ENCODE peak calls at places on chromosomes 16 and 17, in ten cellular contexts. One of them, this sample, is unnamed.
A peak's percentile ranks its signal among the peaks of the same experiment; 100 is the strongest.

GRCh38 chr16:86585821-86586611 is 7.7 kb downstream of the FOXL1 start:
- DNase-seq in AG04450: peak; percentile 71
- DNase-seq in A549: no peak
- DNase-seq in AG10803: peak; percentile 85
- DNase-seq in heart left ventricle: no peak
- DNase-seq in brain microvascular endothelial cell: no peak
- DNase-seq in IMR-90: peak; percentile 93
- DNase-seq in transverse colon: no peak
- DNase-seq in kidney epithelial cell: no peak
- DNase-seq in choroid plexus epithelial cell: peak; percentile 86
- DNase-seq in this sample: no peak

GRCh38 chr17:57655564-57655963 is 89.5 kb downstream of the CCDC182 start:
- DNase-seq in AG04450: no peak
- DNase-seq in heart left ventricle: no peak
- DNase-seq in brain microvascular endothelial cell: no peak
- DNase-seq in choroid plexus epithelial cell: no peak
- DNase-seq in IMR-90: no peak
- DNase-seq in AG10803: no peak
- DNase-seq in transverse colon: no peak
- DNase-seq in kidney epithelial cell: no peak
- DNase-seq in A549: no peak
- DNase-seq in this sample: no peak

GRCh38 chr16:56294599-56294998 is 103.3 kb downstream of the GNAO1 start:
- DNase-seq in kidney epithelial cell: no peak
- DNase-seq in choroid plexus epithelial cell: peak; percentile 51
- DNase-seq in AG10803: peak; percentile 96
- DNase-seq in brain microvascular endothelial cell: peak; percentile 43
- DNase-seq in heart left ventricle: no peak
- DNase-seq in A549: no peak
- DNase-seq in transverse colon: no peak
- DNase-seq in IMR-90: peak; percentile 83
- DNase-seq in AG04450: peak; percentile 45
- DNase-seq in this sample: peak; percentile 77

GRCh38 chr16:89709716-89710480 is 8.4 kb upstream of the SPATA2L start:
- DNase-seq in heart left ventricle: no peak
- DNase-seq in AG04450: no peak
- DNase-seq in AG10803: no peak
- DNase-seq in A549: no peak
- DNase-seq in kidney epithelial cell: no peak
- DNase-seq in IMR-90: no peak
- DNase-seq in brain microvascular endothelial cell: no peak
- DNase-seq in choroid plexus epithelial cell: no peak
- DNase-seq in transverse colon: no peak
- DNase-seq in this sample: no peak

GRCh38 chr16:75244225-75244792 is 7.1 kb downstream of the BCAR1 start:
- DNase-seq in transverse colon: peak; percentile 63
- DNase-seq in IMR-90: peak; percentile 72
- DNase-seq in AG10803: peak; percentile 90
- DNase-seq in choroid plexus epithelial cell: peak; percentile 54
- DNase-seq in heart left ventricle: peak; percentile 70
- DNase-seq in kidney epithelial cell: no peak
- DNase-seq in brain microvascular endothelial cell: no peak
- DNase-seq in A549: no peak
- DNase-seq in AG04450: no peak
- DNase-seq in this sample: no peak

GRCh38 chr16:75267631-75268264 is 16.3 kb upstream of the BCAR1 start:
- DNase-seq in heart left ventricle: peak; percentile 70
- DNase-seq in transverse colon: peak; percentile 84
- DNase-seq in AG10803: no peak
- DNase-seq in choroid plexus epithelial cell: peak; percentile 28
- DNase-seq in brain microvascular endothelial cell: no peak
- DNase-seq in kidney epithelial cell: no peak
- DNase-seq in AG04450: no peak
- DNase-seq in A549: peak; percentile 96
- DNase-seq in IMR-90: peak; percentile 53
- DNase-seq in this sample: no peak

GRCh38 chr17:11644265-11645212 is 46.3 kb downstream of the DNAH9 start:
- DNase-seq in kidney epithelial cell: peak; percentile 45
- DNase-seq in AG04450: no peak
- DNase-seq in brain microvascular endothelial cell: peak; percentile 28
- DNase-seq in AG10803: peak; percentile 53
- DNase-seq in choroid plexus epithelial cell: peak; percentile 65
- DNase-seq in heart left ventricle: peak; percentile 73
- DNase-seq in transverse colon: peak; percentile 71
- DNase-seq in A549: peak; percentile 36
- DNase-seq in IMR-90: peak; percentile 36
- DNase-seq in this sample: peak; percentile 7

GRCh38 chr17:38584350-38584925 is 21.3 kb downstream of the SRCIN1 start:
- DNase-seq in brain microvascular endothelial cell: peak; percentile 15
- DNase-seq in IMR-90: peak; percentile 33
- DNase-seq in transverse colon: peak; percentile 73
- DNase-seq in heart left ventricle: peak; percentile 39
- DNase-seq in AG10803: peak; percentile 54
- DNase-seq in choroid plexus epithelial cell: peak; percentile 60
- DNase-seq in AG04450: no peak
- DNase-seq in kidney epithelial cell: no peak
- DNase-seq in A549: peak; percentile 92
- DNase-seq in this sample: no peak

GRCh38 chr16:68351991-68352431 is 41.2 kb downstream of the PRMT7 start:
- DNase-seq in AG10803: no peak
- DNase-seq in heart left ventricle: no peak
- DNase-seq in choroid plexus epithelial cell: no peak
- DNase-seq in IMR-90: no peak
- DNase-seq in AG04450: no peak
- DNase-seq in brain microvascular endothelial cell: no peak
- DNase-seq in A549: no peak
- DNase-seq in transverse colon: peak; percentile 79
- DNase-seq in kidney epithelial cell: no peak
- DNase-seq in this sample: no peak

DNA sequence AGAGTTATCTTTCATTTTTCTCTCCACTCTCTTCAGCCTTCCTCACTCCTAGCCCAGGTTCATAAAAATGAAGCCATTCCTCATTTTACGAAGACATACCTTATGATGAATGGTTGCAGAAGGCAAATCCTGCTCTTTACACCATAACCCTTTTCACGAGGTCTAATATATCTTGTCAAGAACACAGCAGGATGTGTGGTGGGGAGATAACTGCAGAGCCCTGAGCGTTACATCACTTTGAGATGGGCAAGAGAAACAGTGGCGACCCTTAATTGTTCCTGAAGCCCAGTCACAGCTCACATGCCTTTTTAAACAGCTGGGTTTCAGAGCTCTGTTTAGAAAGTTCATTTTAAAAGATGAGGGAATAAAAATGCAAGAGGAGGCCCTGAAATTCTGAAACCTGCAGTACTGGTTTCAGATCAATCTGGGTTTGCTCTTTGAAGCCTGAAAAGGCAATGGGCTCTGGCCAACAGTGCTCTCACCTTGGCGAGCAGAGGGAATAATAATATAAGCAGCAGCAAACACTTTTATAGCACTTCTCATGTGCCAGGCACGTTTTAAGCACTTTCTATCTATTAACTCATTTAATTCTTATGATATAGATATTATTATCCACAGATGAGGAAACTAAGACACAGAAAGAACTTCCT is 2.9 kb downstream of the FAM117A start:
- DNase-seq in AG04450: no peak
- DNase-seq in IMR-90: no peak
- DNase-seq in AG10803: no peak
- DNase-seq in transverse colon: no peak
- DNase-seq in A549: no peak
- DNase-seq in brain microvascular endothelial cell: no peak
- DNase-seq in heart left ventricle: no peak
- DNase-seq in kidney epithelial cell: no peak
- DNase-seq in choroid plexus epithelial cell: no peak
- DNase-seq in this sample: no peak
- H3K4me3 ChIP-seq in AG04450: no peak overlapping the region
- H3K4me3 ChIP-seq in IMR-90: no peak overlapping the region
- H3K4me3 ChIP-seq in AG10803: no peak overlapping the region
- H3K4me3 ChIP-seq in transverse colon: no peak overlapping the region
- H3K4me3 ChIP-seq in A549: no peak overlapping the region
- H3K4me3 ChIP-seq in brain microvascular endothelial cell: no peak overlapping the region
- H3K4me3 ChIP-seq in heart left ventricle: no peak overlapping the region
- H3K4me3 ChIP-seq in kidney epithelial cell: no peak overlapping the region
- H3K4me3 ChIP-seq in choroid plexus epithelial cell: no peak overlapping the region
- H3K4me3 ChIP-seq in this sample: no peak overlapping the region

DNA sequence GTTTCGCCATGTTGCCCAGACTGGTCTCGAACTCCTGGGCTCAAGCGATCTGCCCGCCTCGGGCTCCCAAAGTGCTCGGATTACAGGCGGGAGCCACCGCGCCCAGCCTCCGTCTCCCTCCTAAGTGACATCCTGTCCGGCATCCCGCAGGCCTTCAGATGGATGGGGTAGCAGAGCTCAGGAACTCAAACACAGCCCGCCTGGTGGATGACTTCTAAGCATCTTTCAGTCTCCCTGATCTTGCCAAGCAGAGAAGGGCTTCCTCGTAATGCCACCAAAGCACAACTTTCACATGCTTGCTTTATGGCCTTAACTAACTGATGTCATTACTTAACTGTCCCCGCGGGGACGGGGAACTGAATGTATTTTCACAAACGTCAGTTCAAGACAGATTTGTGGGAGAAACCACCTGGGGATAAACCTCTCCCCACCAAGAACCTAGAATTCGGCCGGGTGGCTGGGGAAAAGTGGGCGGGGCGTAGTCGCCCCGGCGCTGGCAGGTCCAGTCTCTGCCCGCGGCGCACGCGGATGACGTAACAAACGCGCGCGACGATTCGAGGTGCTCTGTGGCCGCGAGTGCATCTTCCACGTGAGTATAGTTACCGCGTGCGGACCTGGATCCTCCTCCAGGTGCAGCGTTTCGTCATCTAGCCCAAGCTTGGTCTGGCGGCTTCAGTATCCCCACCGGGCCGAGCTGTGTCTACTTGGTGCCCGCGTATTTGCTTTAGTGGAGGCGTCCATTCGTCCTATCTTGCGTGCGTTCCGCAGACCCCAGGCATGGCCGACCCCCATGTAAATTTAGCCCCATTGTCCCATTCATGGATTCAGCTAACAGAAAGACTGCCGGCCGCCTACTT is at the start of gene PFAS:
- DNase-seq in heart left ventricle: peak; percentile 96
- DNase-seq in brain microvascular endothelial cell: peak; percentile 93
- DNase-seq in transverse colon: peak; percentile 97
- DNase-seq in AG10803: peak; percentile 89
- DNase-seq in kidney epithelial cell: peak; percentile 64
- DNase-seq in A549: peak; percentile 97
- DNase-seq in choroid plexus epithelial cell: peak; percentile 92
- DNase-seq in IMR-90: peak; percentile 89
- DNase-seq in AG04450: peak; percentile 74
- DNase-seq in this sample: peak; percentile 72
- TF ChIP-seq CTCF in heart left ventricle: no peak
- TF ChIP-seq CTCF in brain microvascular endothelial cell: no peak
- TF ChIP-seq CTCF in transverse colon: no peak
- TF ChIP-seq CTCF in AG10803: peak; percentile 9
- TF ChIP-seq CTCF in kidney epithelial cell: no peak
- TF ChIP-seq CTCF in A549: no peak
- TF ChIP-seq CTCF in choroid plexus epithelial cell: no peak
- TF ChIP-seq CTCF in IMR-90: no peak
- TF ChIP-seq CTCF in AG04450: no peak
- TF ChIP-seq CTCF in this sample: no peak

GRCh38 chr16:78607022-78607421 is 507.6 kb downstream of the WWOX start:
- DNase-seq in transverse colon: no peak
- DNase-seq in A549: no peak
- DNase-seq in kidney epithelial cell: no peak
- DNase-seq in brain microvascular endothelial cell: no peak
- DNase-seq in AG04450: no peak
- DNase-seq in heart left ventricle: no peak
- DNase-seq in choroid plexus epithelial cell: no peak
- DNase-seq in AG10803: no peak
- DNase-seq in IMR-90: no peak
- DNase-seq in this sample: no peak
- H3K4me3 ChIP-seq in transverse colon: no peak overlapping the region
- H3K4me3 ChIP-seq in A549: no peak overlapping the region
- H3K4me3 ChIP-seq in kidney epithelial cell: no peak overlapping the region
- H3K4me3 ChIP-seq in brain microvascular endothelial cell: no peak overlapping the region
- H3K4me3 ChIP-seq in AG04450: no peak overlapping the region
- H3K4me3 ChIP-seq in heart left ventricle: no peak overlapping the region
- H3K4me3 ChIP-seq in choroid plexus epithelial cell: no peak overlapping the region
- H3K4me3 ChIP-seq in AG10803: no peak overlapping the region
- H3K4me3 ChIP-seq in IMR-90: no peak overlapping the region
- H3K4me3 ChIP-seq in this sample: no peak overlapping the region

GRCh38 chr16:11101695-11102522 is 154.1 kb downstream of the SOCS1 start:
- DNase-seq in kidney epithelial cell: no peak
- DNase-seq in IMR-90: peak; percentile 94
- DNase-seq in heart left ventricle: no peak
- DNase-seq in transverse colon: no peak
- DNase-seq in AG04450: peak; percentile 71
- DNase-seq in AG10803: no peak
- DNase-seq in choroid plexus epithelial cell: peak; percentile 81
- DNase-seq in brain microvascular endothelial cell: peak; percentile 59
- DNase-seq in A549: no peak
- DNase-seq in this sample: peak; percentile 61

GRCh38 chr16:11098601-11099377 is 154.4 kb downstream of the CLEC16A start:
- DNase-seq in AG04450: no peak
- DNase-seq in choroid plexus epithelial cell: no peak
- DNase-seq in kidney epithelial cell: no peak
- DNase-seq in AG10803: no peak
- DNase-seq in brain microvascular endothelial cell: no peak
- DNase-seq in IMR-90: no peak
- DNase-seq in heart left ventricle: no peak
- DNase-seq in transverse colon: no peak
- DNase-seq in A549: no peak
- DNase-seq in this sample: no peak

GRCh38 chr16:11099672-11100195 is 155.4 kb downstream of the CLEC16A start:
- DNase-seq in AG04450: no peak
- DNase-seq in A549: no peak
- DNase-seq in choroid plexus epithelial cell: no peak
- DNase-seq in transverse colon: no peak
- DNase-seq in kidney epithelial cell: no peak
- DNase-seq in brain microvascular endothelial cell: no peak
- DNase-seq in AG10803: no peak
- DNase-seq in heart left ventricle: no peak
- DNase-seq in IMR-90: no peak
- DNase-seq in this sample: no peak

GRCh38 chr16:11101283-11101682 is 154.7 kb downstream of the SOCS1 start:
- DNase-seq in transverse colon: no peak
- DNase-seq in AG04450: no peak
- DNase-seq in AG10803: no peak
- DNase-seq in brain microvascular endothelial cell: no peak
- DNase-seq in IMR-90: no peak
- DNase-seq in choroid plexus epithelial cell: no peak
- DNase-seq in heart left ventricle: no peak
- DNase-seq in kidney epithelial cell: no peak
- DNase-seq in A549: no peak
- DNase-seq in this sample: no peak

DNA sequence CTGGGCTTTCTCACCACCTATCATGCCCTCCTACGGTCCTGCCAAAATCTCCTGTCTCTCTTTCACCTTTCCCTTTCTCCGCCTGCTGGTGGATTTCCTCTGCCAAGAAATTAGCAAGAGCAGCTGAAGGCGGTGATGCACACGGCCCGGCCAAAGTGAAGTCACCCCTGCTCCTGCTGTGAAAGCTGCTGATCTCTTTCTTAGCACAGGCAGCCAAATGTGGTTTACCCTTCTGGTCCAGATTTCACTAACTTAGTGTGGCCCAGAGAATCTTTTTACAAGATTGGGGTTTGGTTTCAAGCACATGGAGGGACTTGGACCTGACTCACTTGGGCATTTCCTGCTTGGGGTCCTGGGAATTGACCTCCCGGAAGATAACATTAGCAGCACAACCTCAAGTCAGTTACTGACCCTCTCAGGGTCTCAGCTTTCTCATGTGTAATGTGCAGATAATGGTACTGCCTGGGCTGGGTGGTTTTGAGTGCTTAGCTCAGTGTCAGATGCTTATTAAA is 155.7 kb downstream of the SOCS1 start:
- DNase-seq in brain microvascular endothelial cell: peak; percentile 99
- DNase-seq in AG04450: peak; percentile 94
- DNase-seq in heart left ventricle: peak; percentile 69
- DNase-seq in A549: no peak
- DNase-seq in transverse colon: peak; percentile 53
- DNase-seq in IMR-90: peak; percentile 100
- DNase-seq in AG10803: peak; percentile 86
- DNase-seq in choroid plexus epithelial cell: peak; percentile 99
- DNase-seq in kidney epithelial cell: no peak
- DNase-seq in this sample: peak; percentile 72
- TF ChIP-seq CTCF in brain microvascular endothelial cell: peak; percentile 79
- TF ChIP-seq CTCF in AG04450: peak; percentile 72
- TF ChIP-seq CTCF in heart left ventricle: peak; percentile 28
- TF ChIP-seq CTCF in A549: no peak
- TF ChIP-seq CTCF in transverse colon: peak; percentile 32
- TF ChIP-seq CTCF in IMR-90: peak; percentile 53
- TF ChIP-seq CTCF in AG10803: peak; percentile 53
- TF ChIP-seq CTCF in choroid plexus epithelial cell: peak; percentile 79
- TF ChIP-seq CTCF in kidney epithelial cell: peak; percentile 31
- TF ChIP-seq CTCF in this sample: peak; percentile 49

This sample was measured in retinal pigment epithelial cell.